ENCODE peak calls at places on chromosomes 2 and 18, in ten cellular contexts. Q, U, Z, C, J, B, D, M, F and L are unnamed samples.

GRCh38 chr2:79935771-79936657 is 368.5 kb downstream of the LRRTM1 start:
- DNase-seq in J (no peak), B (peak), U (no peak), Q (no peak), Z (peak), C (peak), D (peak), F (no peak), M (peak), L (peak)

GRCh38 chr18:36314754-36315153 is 17.2 kb downstream of the FHOD3 start:
- DNase-seq in U (no peak), Z (no peak), Q (no peak), J (no peak), M (no peak), C (peak), B (no peak), D (no peak), F (peak), L (no peak)

GRCh38 chr2:204550738-204551137 is 5.5 kb downstream of the PARD3B start:
- DNase-seq in U (no peak), C (peak), Z (no peak), J (no peak), F (peak), D (no peak), M (no peak), B (no peak), Q (no peak), L (no peak)

GRCh38 chr2:205607146-205607545 is 75.2 kb upstream of the NRP2 start:
- DNase-seq in Z (no peak), U (no peak), B (no peak), D (no peak), J (no peak), M (no peak), Q (no peak), C (no peak), F (no peak), L (no peak)

GRCh38 chr2:170820647-170821630 is 4.3 kb downstream of the GAD1 start:
- DNase-seq in C (no peak), D (no peak), U (no peak), B (no peak), Q (peak), M (no peak), J (no peak), F (no peak), Z (no peak), L (no peak)

GRCh38 chr2:222982010-222982908 is 69.7 kb upstream of the KCNE4 start:
- DNase-seq in M (peak), Q (no peak), U (peak), C (peak), D (peak), Z (peak), J (no peak), B (peak), F (peak), L (peak)

GRCh38 chr2:15668611-15669305 is 77.1 kb downstream of the DDX1 start:
- DNase-seq in C (no peak), Z (no peak), M (no peak), B (no peak), D (no peak), F (no peak), U (no peak), Q (no peak), J (no peak), L (no peak)

GRCh38 chr18:51621103-51621969 is 423.9 kb upstream of the MEX3C start:
- DNase-seq in M (peak), F (no peak), D (peak), Q (peak), B (peak), J (no peak), C (no peak), U (no peak), Z (peak), L (peak)

GRCh38 chr2:68110102-68110501 is 47.3 kb upstream of the C1D start:
- DNase-seq in M (no peak), Q (no peak), Z (no peak), B (no peak), J (no peak), C (no peak), U (no peak), D (peak), F (no peak), L (no peak)

GRCh38 chr18:3625717-3626091 is 175.7 kb downstream of the TGIF1 start:
- DNase-seq in F (no peak), M (no peak), J (no peak), D (no peak), C (no peak), Z (no peak), U (no peak), Q (no peak), B (no peak), L (no peak)

GRCh38 chr2:240922982-240923537 is 16.9 kb downstream of the CROCC2 start:
- DNase-seq in B (peak), J (peak), U (peak), M (no peak), D (peak), F (no peak), Z (peak), Q (no peak), C (no peak), L (peak)

GRCh38 chr2:120228503-120228902 is 5.3 kb upstream of the TMEM185B start:
- DNase-seq in U (no peak), D (no peak), Q (no peak), C (no peak), J (no peak), M (peak), Z (no peak), B (no peak), F (no peak), L (no peak)
- TF ChIP-seq CTCF in U (no peak), D (no peak), Q (no peak), C (no peak), J (no peak), M (no peak), Z (peak), B (no peak), F (peak), L (no peak)

DNA sequence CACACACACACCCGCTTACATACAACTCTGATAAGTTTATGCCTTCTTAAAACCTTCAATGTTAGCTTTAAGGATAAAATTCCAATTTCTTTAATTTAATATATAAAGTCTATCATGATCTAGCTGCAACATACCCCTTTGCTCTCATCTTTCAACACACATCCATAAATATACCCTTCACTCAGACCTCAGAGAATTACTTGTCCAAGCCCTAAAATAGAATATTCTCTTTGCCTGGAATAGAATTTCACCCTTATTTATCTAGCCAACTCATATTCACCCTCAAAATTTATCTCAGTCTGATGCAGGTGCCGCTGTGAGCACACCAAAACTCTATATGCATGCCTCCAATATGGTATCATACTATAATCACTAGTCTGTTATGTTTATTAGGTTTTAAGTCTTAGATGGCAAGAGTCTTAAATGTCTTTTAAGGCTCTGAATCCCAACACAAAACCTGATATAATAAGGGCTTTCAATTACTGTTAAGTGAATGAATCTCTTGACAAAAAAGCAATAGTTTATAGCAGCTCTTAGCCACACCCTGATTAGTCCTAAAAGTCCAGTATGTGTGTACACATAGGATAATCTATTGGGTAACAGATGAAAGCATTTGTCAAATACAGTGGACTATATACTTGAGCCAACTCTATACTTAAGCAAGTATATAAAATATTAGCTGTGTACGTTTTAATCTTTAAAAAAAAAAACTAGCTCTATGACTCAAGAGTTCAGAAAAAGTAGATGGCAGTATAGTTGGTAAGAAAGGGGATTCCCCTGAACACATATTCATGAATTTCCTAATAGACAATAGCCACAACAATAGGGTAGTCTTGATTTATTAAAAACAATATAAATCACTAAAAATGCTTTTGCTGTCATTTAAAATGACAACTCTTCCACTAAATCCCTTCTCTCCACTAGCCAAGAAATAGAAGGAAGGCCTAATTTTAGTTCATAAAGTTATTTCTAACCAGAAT is 144.5 kb downstream of the EXOC6B start:
- DNase-seq in M (no peak), Z (no peak), D (no peak), F (no peak), J (no peak), B (no peak), U (no peak), C (no peak), Q (no peak), L (no peak)
- H3K4me3 ChIP-seq in M (no peak), Z (no peak), D (no peak), F (no peak), J (no peak), B (no peak), U (no peak), C (no peak), Q (no peak), L (no peak)

GRCh38 chr2:9771481-9772017 is 71.7 kb upstream of the TAF1B start:
- DNase-seq in Z (peak), J (peak), C (peak), B (peak), M (no peak), D (no peak), Q (no peak), U (no peak), F (no peak), L (peak)
- TF ChIP-seq CTCF in Z (no peak), J (no peak), C (peak), B (no peak), M (no peak), D (no peak), Q (no peak), U (no peak), F (no peak), L (no peak)

GRCh38 chr18:6929370-6930102 is 188.1 kb downstream of the LAMA1 start:
- DNase-seq in B (no peak), C (no peak), Z (no peak), D (peak), Q (no peak), J (peak), U (no peak), M (peak), F (no peak), L (peak)
- H3K4me3 ChIP-seq in B (no peak), C (no peak), Z (no peak), D (no peak), Q (no peak), J (no peak), U (no peak), M (no peak), F (no peak), L (peak)

GRCh38 chr2:231361701-231362588 is 33.6 kb upstream of the B3GNT7 start:
- DNase-seq in U (no peak), C (no peak), J (no peak), F (no peak), B (no peak), D (no peak), Q (peak), Z (no peak), M (peak), L (no peak)
- TF ChIP-seq CTCF in U (no peak), C (no peak), J (no peak), F (no peak), B (peak), D (peak), Q (peak), Z (no peak), M (no peak), L (no peak)

GRCh38 chr2:62099523-62100175 is 96.3 kb upstream of the B3GNT2 start:
- DNase-seq in Z (no peak), Q (peak), J (no peak), F (no peak), C (no peak), U (no peak), D (no peak), B (no peak), M (no peak), L (no peak)
- H3K4me3 ChIP-seq in Z (no peak), Q (peak), J (no peak), F (no peak), C (no peak), U (no peak), D (no peak), B (no peak), M (no peak), L (no peak)

GRCh38 chr18:48319796-48320638 is 89.2 kb downstream of the ZBTB7C start:
- DNase-seq in J (no peak), M (peak), B (no peak), Z (no peak), C (no peak), F (no peak), Q (no peak), U (no peak), D (no peak), L (no peak)

GRCh38 chr18:48316177-48316576 is 93.0 kb downstream of the ZBTB7C start:
- DNase-seq in M (no peak), U (no peak), B (no peak), Z (no peak), J (no peak), F (no peak), C (no peak), Q (no peak), D (no peak), L (no peak)

GRCh38 chr18:48318481-48318880 is 90.7 kb downstream of the ZBTB7C start:
- DNase-seq in C (no peak), Z (no peak), Q (no peak), D (no peak), F (no peak), U (no peak), M (no peak), J (no peak), B (no peak), L (no peak)

GRCh38 chr18:48320639-48320945 is 88.6 kb downstream of the ZBTB7C start:
- DNase-seq in D (no peak), C (no peak), F (no peak), J (no peak), Q (no peak), Z (no peak), M (no peak), U (no peak), B (no peak), L (no peak)

GRCh38 chr18:48317781-48318381 is 91.3 kb downstream of the ZBTB7C start:
- DNase-seq in M (no peak), U (no peak), D (no peak), B (no peak), J (no peak), F (no peak), Z (no peak), C (no peak), Q (no peak), L (no peak)
- TF ChIP-seq CTCF in M (peak), U (no peak), D (peak), B (peak), J (peak), F (peak), Z (peak), C (no peak), Q (peak), L (peak)